ENCODE peak calls at places on chromosomes 3 and 15, in nine cellular contexts. G is astrocyte of the spinal cord, W is neuronal stem cell, F is amniotic epithelial cell, I is WERI-Rb-1, U is NCI-H345, V is smooth muscle cell of the brain vasculature, Z is NCI-H510A, C is left colon. Y is an unnamed sample.

GRCh38 chr3:171556133-171556532 is 95.9 kb upstream of the TNIK start:
- DNase-seq in F (no peak), I (no peak), U (no peak), Z (no peak), C (no peak), W (no peak), G (no peak), V (no peak), Y (no peak)

GRCh38 chr3:18559323-18559972 is 134.3 kb upstream of the SATB1 start:
- DNase-seq in C (peak), I (peak), G (peak), F (no peak), Z (peak), U (peak), V (no peak), W (peak), Y (no peak)

GRCh38 chr15:57541805-57542504 is 49.7 kb upstream of the MYZAP start:
- DNase-seq in W (peak), U (peak), G (peak), C (peak), Z (no peak), F (peak), V (peak), I (peak), Y (no peak)

GRCh38 chr3:24810881-24811280 is 316.2 kb upstream of the THRB start:
- DNase-seq in I (no peak), Z (no peak), U (no peak), F (no peak), C (no peak), V (no peak), G (no peak), W (no peak), Y (peak)

GRCh38 chr15:56042031-56042430 is 48.6 kb upstream of the NEDD4 start:
- DNase-seq in G (no peak), C (no peak), I (no peak), V (no peak), Z (no peak), W (no peak), F (no peak), U (no peak), Y (no peak)

GRCh38 chr3:49296781-49297420 is 19.9 kb upstream of the C3orf62 start:
- DNase-seq in Z (no peak), F (no peak), C (peak), I (no peak), V (no peak), G (peak), U (no peak), W (no peak), Y (peak)

GRCh38 chr15:23518104-23518503 is 47.4 kb upstream of the MKRN3 start:
- DNase-seq in C (no peak), Z (no peak), I (no peak), G (no peak), W (no peak), U (no peak), V (no peak), F (no peak), Y (no peak)

GRCh38 chr15:83278191-83278590 is 6.3 kb downstream of the BNC1 start:
- DNase-seq in Z (no peak), V (no peak), U (no peak), I (no peak), F (peak), G (peak), C (no peak), W (no peak), Y (no peak)

GRCh38 chr15:35062164-35063099 is 22.7 kb downstream of the NANOGP8 start:
- DNase-seq in W (no peak), F (no peak), V (no peak), U (no peak), G (no peak), Z (no peak), I (no peak), C (no peak), Y (no peak)

GRCh38 chr3:69326821-69327433 is 59.0 kb downstream of the FRMD4B start:
- DNase-seq in Z (no peak), C (no peak), G (no peak), V (no peak), W (no peak), I (no peak), U (no peak), F (no peak), Y (no peak)

GRCh38 chr3:177802151-177802900 is 605.0 kb upstream of the TBL1XR1 start:
- DNase-seq in W (no peak), G (peak), Z (no peak), C (no peak), F (peak), V (no peak), I (no peak), U (peak), Y (no peak)

GRCh38 chr3:86996261-86996955 is 5.5 kb upstream of the VGLL3 start:
- DNase-seq in G (peak), C (no peak), Z (no peak), V (no peak), U (no peak), F (peak), I (no peak), W (no peak), Y (no peak)

GRCh38 chr15:56749982-56750381 is 16.7 kb upstream of the ZNF280D start:
- DNase-seq in U (no peak), W (no peak), C (no peak), F (no peak), V (no peak), I (no peak), Z (no peak), G (no peak), Y (no peak)

GRCh38 chr3:196519738-196520122 is 4.6 kb upstream of the SMCO1 start:
- DNase-seq in C (no peak), U (no peak), V (no peak), F (no peak), W (no peak), G (no peak), Z (no peak), I (peak), Y (no peak)

GRCh38 chr3:161069441-161070251 is 35.5 kb downstream of the B3GALNT1 start:
- DNase-seq in V (peak), W (no peak), F (peak), G (peak), Z (no peak), U (no peak), I (no peak), C (no peak), Y (no peak)

GRCh38 chr3:51386852-51387229 is 1.8 kb downstream of the MANF start:
- DNase-seq in I (no peak), F (no peak), U (no peak), C (no peak), W (no peak), V (no peak), Z (no peak), G (no peak), Y (peak)

GRCh38 chr3:155639462-155640055 is 105.3 kb downstream of the PLCH1 start:
- DNase-seq in C (no peak), I (no peak), F (no peak), G (no peak), Z (no peak), V (no peak), W (no peak), U (no peak), Y (no peak)

GRCh38 chr3:89380006-89380405 is 272.6 kb downstream of the EPHA3 start:
- DNase-seq in C (no peak), Z (no peak), G (peak), I (no peak), W (no peak), V (no peak), U (no peak), F (peak), Y (no peak)

GRCh38 chr15:78617131-78617915 is 3.5 kb downstream of the CHRNA3 start:
- DNase-seq in F (no peak), Z (no peak), U (no peak), I (no peak), W (no peak), C (no peak), V (no peak), G (no peak), Y (peak)

GRCh38 chr3:61783993-61784718 is 222.8 kb downstream of the PTPRG start:
- DNase-seq in Z (no peak), V (no peak), I (no peak), F (peak), C (no peak), W (no peak), U (no peak), G (peak), Y (no peak)

GRCh38 chr3:151278223-151278622 is at the start of gene P2RY14:
- DNase-seq in G (no peak), V (no peak), F (no peak), I (no peak), W (no peak), C (no peak), Z (no peak), U (no peak), Y (no peak)

GRCh38 chr3:14124223-14124614 is 451 bp downstream of the CHCHD4 start:
- DNase-seq in G (no peak), F (peak), W (peak), V (no peak), I (peak), Z (no peak), U (peak), C (peak), Y (no peak)

GRCh38 chr15:73756947-73757513 is 3.9 kb upstream of the INSYN1 start:
- DNase-seq in W (no peak), C (no peak), I (no peak), U (no peak), V (no peak), G (no peak), Z (no peak), F (no peak), Y (no peak)